ENCODE peak calls at places on chromosome 22, in six cellular contexts. E, F, C, I, R and O are unnamed samples. For H3K4me1, the result is how much of the 10 kb centered on the place peaks cover.

GRCh38 chr22:33971561-33971961 is 51.3 kb upstream of the LARGE1 start:
- DNase-seq in I (no peak), E (no peak), F (no peak), R (no peak), C (no peak), O (no peak)

GRCh38 chr22:38155703-38156102 is 25.9 kb downstream of the PLA2G6 start:
- DNase-seq in E (no peak), I (no peak), F (no peak), R (no peak), C (no peak), O (no peak)

GRCh38 chr22:39819429-39819828 is 74.1 kb downstream of the ENTHD1 start:
- DNase-seq in E (no peak), F (no peak), I (no peak), C (no peak), R (no peak), O (no peak)

GRCh38 chr22:41217553-41218157 is 12.5 kb downstream of the L3MBTL2 start:
- DNase-seq in R (peak), F (peak), E (peak), C (peak), I (peak), O (no peak)

GRCh38 chr22:24601217-24602104 is 1.5 kb upstream of the GGT1 start:
- DNase-seq in I (peak), F (no peak), R (peak), E (peak), C (peak), O (no peak)

GRCh38 chr22:41449321-41449720 is 2.7 kb upstream of the TOB2 start:
- DNase-seq in F (no peak), I (no peak), C (no peak), R (no peak), E (no peak), O (no peak)

GRCh38 chr22:23581252-23581634 is 1.2 kb upstream of the IGLL1 start:
- DNase-seq in E (no peak), F (no peak), R (no peak), C (no peak), I (no peak), O (no peak)

GRCh38 chr22:21965762-21966288 is 13.2 kb upstream of the PPM1F start:
- DNase-seq in R (no peak), C (no peak), I (no peak), E (no peak), F (no peak), O (no peak)

GRCh38 chr22:17575151-17575550 is 11.9 kb downstream of the SLC25A18 start:
- DNase-seq in E (no peak), R (no peak), I (no peak), F (no peak), C (no peak), O (no peak)

GRCh38 chr22:35299217-35299716 is 427 bp upstream of the TOM1 start:
- DNase-seq in C (no peak), R (no peak), E (no peak), I (peak), F (no peak), O (no peak)

GRCh38 chr22:19619144-19620009 is 94.9 kb upstream of the SEPTIN5 start:
- DNase-seq in I (no peak), F (no peak), E (no peak), C (no peak), R (no peak), O (no peak)

GRCh38 chr22:27801616-27802388 is at the start of gene MN1:
- DNase-seq in I (peak), E (no peak), F (peak), R (peak), C (no peak), O (no peak)
- TF ChIP-seq CTCF in I (no peak), E (no peak), F (no peak), R (no peak), C (no peak), O (no peak)

GRCh38 chr22:45999379-45999971 is 22.5 kb upstream of the WNT7B start:
- DNase-seq in R (peak), C (no peak), E (peak), F (no peak), I (no peak), O (no peak)

GRCh38 chr22:46001426-46002106 is 24.6 kb upstream of the WNT7B start:
- DNase-seq in F (no peak), C (no peak), R (peak), I (no peak), E (peak), O (no peak)

GRCh38 chr22:46002757-46003270 is 25.9 kb upstream of the WNT7B start:
- DNase-seq in C (no peak), E (peak), R (peak), I (no peak), F (no peak), O (no peak)

GRCh38 chr22:46000081-46001027 is 23.4 kb upstream of the WNT7B start:
- DNase-seq in E (peak), F (no peak), I (no peak), R (peak), C (no peak), O (no peak)

DNA sequence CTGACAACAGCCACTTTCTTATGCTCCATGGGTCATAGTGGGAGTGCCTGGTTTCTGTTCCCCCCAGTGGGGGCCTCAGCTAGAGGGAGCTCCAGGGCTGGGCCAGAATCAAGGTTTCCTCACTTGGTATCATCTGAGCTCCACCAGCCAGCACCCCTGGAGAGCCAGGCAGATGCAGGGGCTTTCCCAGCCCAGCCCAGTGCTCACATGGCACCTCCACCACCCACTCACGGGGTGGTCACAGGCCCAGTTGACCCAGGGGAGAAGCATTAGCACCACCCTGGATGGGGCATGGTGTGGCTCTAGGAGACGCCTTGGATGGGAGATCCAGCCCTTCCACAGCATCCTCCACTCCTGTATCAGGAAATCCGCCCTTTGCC is 24.1 kb upstream of the WNT7B start:
- DNase-seq in I (no peak), R (peak), F (no peak), E (peak), C (no peak), O (no peak)
- H3K4me1 ChIP-seq in I (under half), R (under half), F (under half), E (half or more), C (under half), O (under half)

DNA sequence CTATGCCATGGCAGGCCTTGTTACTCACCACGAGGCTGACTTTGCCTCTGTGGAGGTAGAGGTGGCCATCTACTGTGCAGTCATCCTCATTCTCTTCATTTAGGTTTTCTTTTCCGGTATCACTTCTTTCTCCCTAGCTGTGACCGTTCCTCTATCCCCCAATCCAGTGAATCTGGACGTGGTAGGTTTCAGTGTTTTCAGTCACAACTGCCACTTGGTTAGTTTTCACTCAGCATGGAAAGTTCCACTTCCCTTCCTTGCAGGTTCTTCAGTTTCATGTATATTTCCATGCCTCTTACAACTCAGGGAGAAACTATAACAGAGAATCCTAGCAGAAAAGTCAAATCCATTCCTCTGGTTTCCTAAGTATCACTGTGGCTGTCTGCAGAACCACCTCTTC is 1.9 kb downstream of the HPS4 start:
- DNase-seq in F (no peak), R (no peak), I (no peak), E (no peak), C (no peak), O (no peak)
- TF ChIP-seq CTCF in F (no peak), R (no peak), I (no peak), E (no peak), C (no peak), O (no peak)

DNA sequence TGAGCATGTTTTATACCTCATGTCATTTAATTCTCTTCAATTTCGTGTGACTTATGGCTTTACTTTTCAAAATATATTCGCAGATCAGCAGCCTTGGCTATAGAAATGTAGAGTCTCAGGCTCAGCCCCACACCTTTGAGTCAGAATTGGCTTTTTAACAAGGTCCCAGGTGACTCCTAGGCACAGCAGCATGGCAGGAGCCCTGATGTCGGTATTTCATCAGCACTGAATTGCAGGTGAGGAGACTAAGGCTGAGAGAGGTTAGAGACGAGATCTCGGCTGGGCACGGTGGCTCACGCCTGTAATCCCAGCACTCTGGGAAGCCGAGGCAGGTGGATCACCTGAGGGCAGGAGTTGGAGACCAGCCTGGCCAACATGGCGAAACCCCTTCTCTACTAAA is 196.9 kb upstream of the SEZ6L start:
- DNase-seq in F (no peak), R (no peak), I (no peak), C (no peak), E (no peak), O (no peak)
- H3K4me1 ChIP-seq in F (under half), R (under half), I (under half), C (under half), E (under half), O (under half)

GRCh38 chr22:49062155-49063039 is 765.3 kb downstream of the BRD1 start:
- DNase-seq in F (no peak), R (no peak), E (no peak), C (no peak), I (no peak), O (no peak)
- TF ChIP-seq CTCF in F (no peak), R (no peak), E (no peak), C (no peak), I (no peak), O (no peak)

GRCh38 chr22:31287818-31288495 is 4.3 kb downstream of the PIK3IP1 start:
- DNase-seq in C (no peak), I (no peak), R (no peak), F (no peak), E (no peak), O (no peak)
- H3K4me1 ChIP-seq in C (under half), I (under half), R (under half), F (half or more), E (half or more), O (under half)

GRCh38 chr22:29259253-29259899 is 8.4 kb downstream of the RHBDD3 start:
- DNase-seq in E (no peak), F (no peak), R (no peak), I (no peak), C (no peak), O (no peak)
- TF ChIP-seq CTCF in E (no peak), F (no peak), R (no peak), I (no peak), C (no peak), O (no peak)